ENCODE peak calls at places on chromosomes 16 and 17, in ten cellular contexts. V is activated CD8-positive, alpha-beta T cell treated with anti-CD3 and anti-CD28 coated beads for 36 hours; T is transverse colon; M is neural progenitor cell; U is AG10803; Z is HCT116; O is ascending aorta; Y is psoas muscle; Q is nephron progenitor cell; C is brain microvascular endothelial cell. I is an unnamed sample.

GRCh38 chr16:782766-783403 is 5.3 kb downstream of the RPUSD1 start:
- DNase-seq in V (no peak), T (no peak), M (no peak), U (no peak), Z (no peak), O (no peak), Y (no peak), Q (no peak), C (no peak), I (no peak)

GRCh38 chr17:62760059-62760887 is 47.8 kb downstream of the MARCHF10 start:
- DNase-seq in V (no peak), T (no peak), M (no peak), U (peak), Z (no peak), O (no peak), Y (no peak), Q (no peak), C (no peak), I (no peak)

GRCh38 chr17:46193246-46193625 is at the start of gene KANSL1:
- DNase-seq in V (peak), T (peak), M (peak), U (peak), Z (peak), O (no peak), Y (peak), Q (peak), C (peak), I (peak)

GRCh38 chr17:68807998-68808772 is 147.0 kb downstream of the ABCA8 start:
- DNase-seq in V (no peak), T (no peak), M (no peak), U (peak), Z (no peak), O (no peak), Y (no peak), Q (no peak), C (no peak), I (no peak)

GRCh38 chr17:45228985-45229517 is 7.4 kb downstream of the FMNL1 start:
- DNase-seq in V (peak), T (peak), M (peak), U (peak), Z (no peak), O (peak), Y (peak), Q (peak), C (peak), I (peak)

GRCh38 chr17:20072692-20072992 is 63.5 kb downstream of the SPECC1 start:
- DNase-seq in V (no peak), T (no peak), M (no peak), U (no peak), Z (no peak), O (no peak), Y (no peak), Q (no peak), C (no peak), I (no peak)

GRCh38 chr16:89599451-89599858 is 14.0 kb upstream of the DPEP1 start:
- DNase-seq in V (peak), T (peak), M (peak), U (no peak), Z (peak), O (no peak), Y (no peak), Q (peak), C (no peak), I (no peak)

GRCh38 chr17:65013613-65014391 is 42.7 kb downstream of the GNA13 start:
- DNase-seq in V (peak), T (no peak), M (no peak), U (peak), Z (peak), O (no peak), Y (no peak), Q (no peak), C (peak), I (no peak)

GRCh38 chr16:54938351-54939346 is 8.0 kb downstream of the IRX5 start:
- DNase-seq in V (no peak), T (no peak), M (peak), U (no peak), Z (no peak), O (no peak), Y (no peak), Q (peak), C (no peak), I (no peak)

GRCh38 chr17:78494189-78494960 is 82.8 kb downstream of the DNAH17 start:
- DNase-seq in V (no peak), T (no peak), M (no peak), U (no peak), Z (no peak), O (no peak), Y (no peak), Q (no peak), C (no peak), I (no peak)

GRCh38 chr17:75875940-75876189 is 2.5 kb downstream of the TRIM47 start:
- DNase-seq in V (no peak), T (no peak), M (no peak), U (no peak), Z (no peak), O (no peak), Y (no peak), Q (no peak), C (no peak), I (no peak)

GRCh38 chr17:75876938-75877751 is 1.2 kb downstream of the TRIM47 start:
- DNase-seq in V (peak), T (peak), M (peak), U (peak), Z (peak), O (peak), Y (peak), Q (peak), C (peak), I (peak)

GRCh38 chr17:75877752-75878173 is 618 bp downstream of the TRIM47 start:
- DNase-seq in V (peak), T (peak), M (peak), U (peak), Z (no peak), O (no peak), Y (peak), Q (peak), C (peak), I (no peak)

GRCh38 chr17:75876190-75876937 is 2.0 kb downstream of the TRIM47 start:
- DNase-seq in V (peak), T (peak), M (peak), U (no peak), Z (peak), O (no peak), Y (peak), Q (peak), C (no peak), I (no peak)

DNA sequence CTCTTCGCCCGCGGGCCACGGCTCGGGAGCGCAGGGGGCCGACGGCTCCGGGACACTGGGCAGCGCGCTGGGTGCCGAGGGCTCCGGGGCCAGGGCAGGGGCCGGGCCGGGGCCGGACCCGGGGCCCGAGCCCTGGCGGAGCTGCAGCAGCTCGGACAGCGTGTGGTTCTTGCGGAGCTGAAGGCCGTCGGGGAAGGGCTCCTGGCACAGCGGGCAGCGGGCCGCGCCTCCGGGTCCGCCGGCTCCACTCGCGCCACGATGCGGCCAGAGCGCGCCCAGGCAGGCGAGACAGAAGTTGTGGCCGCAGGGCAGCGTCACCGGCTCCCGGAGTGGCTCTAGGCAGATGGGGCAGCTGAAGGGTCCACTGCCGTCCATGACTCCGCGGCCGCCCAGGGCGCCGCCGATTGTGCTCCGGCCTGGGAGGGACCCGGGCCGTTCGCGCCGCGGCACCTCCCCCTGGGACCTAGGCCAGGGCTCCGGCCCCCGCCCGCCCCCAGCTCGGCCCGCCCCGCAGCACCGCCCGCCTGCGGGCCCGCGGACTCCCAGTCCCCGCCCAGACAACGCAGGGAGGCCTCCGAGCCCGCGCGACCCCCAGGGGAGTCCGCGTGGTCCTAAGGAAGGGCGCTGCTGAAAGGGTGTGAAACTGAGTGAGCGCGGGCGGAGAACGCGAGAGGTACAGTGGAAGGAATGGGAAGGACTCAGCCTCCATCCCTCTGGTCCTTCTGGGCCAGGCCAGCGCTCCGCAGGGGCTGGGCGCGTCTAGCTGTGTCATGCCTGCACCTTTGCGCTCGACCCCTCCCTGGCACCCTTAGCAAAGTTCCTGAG is at the start of gene TRIM47:
- DNase-seq in V (peak), T (peak), M (peak), U (peak), Z (no peak), O (no peak), Y (peak), Q (peak), C (peak), I (no peak)
- TF ChIP-seq CTCF in V (no peak), T (peak), M (no peak), U (peak), Z (no peak), O (no peak), Y (no peak), Q (no peak), C (peak), I (no peak)

GRCh38 chr17:37844158-37844976 is 79.8 kb upstream of the TBC1D3K start:
- DNase-seq in V (peak), T (peak), M (peak), U (peak), Z (peak), O (peak), Y (peak), Q (peak), C (peak), I (no peak)
- TF ChIP-seq CTCF in V (peak), T (peak), M (peak), U (peak), Z (peak), O (peak), Y (peak), Q (peak), C (peak), I (no peak)

GRCh38 chr16:57242650-57243049 is 2.4 kb upstream of the ARL2BP start:
- DNase-seq in V (no peak), T (no peak), M (no peak), U (no peak), Z (no peak), O (no peak), Y (no peak), Q (no peak), C (no peak), I (no peak)

GRCh38 chr16:57245472-57246113 is 534 bp downstream of the ARL2BP start:
- DNase-seq in V (peak), T (peak), M (no peak), U (peak), Z (peak), O (no peak), Y (peak), Q (no peak), C (no peak), I (no peak)

GRCh38 chr16:57244463-57244766 is 644 bp upstream of the ARL2BP start:
- DNase-seq in V (no peak), T (no peak), M (no peak), U (no peak), Z (no peak), O (no peak), Y (no peak), Q (no peak), C (no peak), I (no peak)

GRCh38 chr16:57240872-57241271 is 4.2 kb upstream of the ARL2BP start:
- DNase-seq in V (no peak), T (no peak), M (no peak), U (no peak), Z (no peak), O (no peak), Y (no peak), Q (no peak), C (no peak), I (no peak)

GRCh38 chr16:57244767-57245471 is at the start of gene ARL2BP:
- DNase-seq in V (peak), T (peak), M (peak), U (peak), Z (peak), O (peak), Y (peak), Q (peak), C (peak), I (peak)
- TF ChIP-seq CTCF in V (no peak), T (no peak), M (peak), U (peak), Z (peak), O (no peak), Y (peak), Q (no peak), C (no peak), I (no peak)

GRCh38 chr17:82168568-82168967 is 44.1 kb downstream of the CCDC57 start:
- DNase-seq in V (no peak), T (no peak), M (no peak), U (no peak), Z (no peak), O (no peak), Y (no peak), Q (no peak), C (no peak), I (no peak)

GRCh38 chr17:82171750-82172375 is 40.8 kb downstream of the CCDC57 start:
- DNase-seq in V (no peak), T (no peak), M (no peak), U (no peak), Z (no peak), O (no peak), Y (no peak), Q (no peak), C (no peak), I (no peak)

GRCh38 chr17:82172461-82173160 is 40.0 kb downstream of the CCDC57 start:
- DNase-seq in V (no peak), T (no peak), M (no peak), U (no peak), Z (no peak), O (no peak), Y (no peak), Q (no peak), C (no peak), I (no peak)

GRCh38 chr17:82173351-82174041 is 39.1 kb downstream of the CCDC57 start:
- DNase-seq in V (no peak), T (no peak), M (peak), U (no peak), Z (no peak), O (no peak), Y (no peak), Q (peak), C (no peak), I (no peak)

GRCh38 chr17:82170412-82170961 is 42.2 kb downstream of the CCDC57 start:
- DNase-seq in V (no peak), T (no peak), M (no peak), U (no peak), Z (no peak), O (no peak), Y (no peak), Q (no peak), C (no peak), I (no peak)
- TF ChIP-seq CTCF in V (no peak), T (no peak), M (no peak), U (no peak), Z (no peak), O (no peak), Y (no peak), Q (no peak), C (no peak), I (no peak)

DNA sequence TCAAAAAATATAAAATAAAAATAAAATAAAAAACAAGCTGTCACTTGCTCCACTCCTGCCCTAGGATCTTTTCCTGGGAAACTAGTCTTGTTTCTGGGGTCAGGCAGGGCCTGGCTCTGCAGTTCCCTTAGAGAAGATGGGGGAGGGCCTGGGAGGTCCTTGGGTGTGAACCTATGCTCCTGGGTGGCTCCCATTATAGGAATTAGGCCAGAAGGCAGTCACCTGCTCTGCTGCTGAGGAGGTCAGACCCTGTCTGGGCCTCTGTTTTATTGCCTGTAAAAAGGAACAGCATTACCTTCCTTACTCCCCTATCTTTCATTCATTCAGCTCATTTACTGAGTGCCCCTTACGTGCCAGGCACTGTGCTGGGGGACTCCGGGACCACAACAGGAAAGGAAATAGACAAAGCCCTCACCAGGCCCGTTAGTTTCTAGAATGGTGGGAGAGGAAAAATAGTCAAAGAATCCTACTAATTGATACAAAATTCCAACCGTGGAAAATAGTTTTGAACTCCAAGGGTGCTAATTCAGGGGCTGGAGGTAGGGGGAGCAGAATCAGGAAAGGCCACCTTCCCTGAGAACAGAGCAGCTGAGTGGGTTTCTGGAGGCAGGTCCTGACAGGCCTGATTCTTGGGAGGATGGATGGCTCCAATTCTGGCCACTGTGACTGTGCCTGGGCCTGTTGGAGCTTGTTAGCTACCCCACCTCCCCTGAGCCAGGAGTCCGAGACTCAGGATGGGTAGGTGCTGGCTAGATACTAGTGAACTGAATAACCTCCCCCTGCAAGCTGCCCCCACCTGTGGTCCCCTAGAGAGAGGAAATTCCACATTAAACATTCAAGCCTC is 1.3 kb upstream of the SLC46A1 start:
- DNase-seq in V (no peak), T (no peak), M (peak), U (no peak), Z (no peak), O (no peak), Y (no peak), Q (no peak), C (no peak), I (no peak)
- TF ChIP-seq CTCF in V (no peak), T (no peak), M (peak), U (no peak), Z (no peak), O (no peak), Y (no peak), Q (peak), C (peak), I (no peak)

GRCh38 chr16:50323335-50324011 is 45.3 kb downstream of the BRD7 start:
- DNase-seq in V (no peak), T (no peak), M (no peak), U (peak), Z (peak), O (no peak), Y (no peak), Q (no peak), C (peak), I (no peak)
- TF ChIP-seq CTCF in V (peak), T (no peak), M (peak), U (peak), Z (peak), O (no peak), Y (no peak), Q (peak), C (peak), I (no peak)

GRCh38 chr16:21104124-21104860 is 46.4 kb downstream of the DNAH3 start:
- DNase-seq in V (no peak), T (no peak), M (peak), U (peak), Z (no peak), O (no peak), Y (no peak), Q (no peak), C (peak), I (no peak)

GRCh38 chr16:21100447-21100846 is 50.2 kb downstream of the DNAH3 start:
- DNase-seq in V (no peak), T (no peak), M (no peak), U (peak), Z (peak), O (no peak), Y (no peak), Q (no peak), C (peak), I (no peak)

GRCh38 chr16:21097151-21097550 is 53.5 kb downstream of the DNAH3 start:
- DNase-seq in V (no peak), T (no peak), M (no peak), U (peak), Z (no peak), O (no peak), Y (no peak), Q (no peak), C (peak), I (no peak)

DNA sequence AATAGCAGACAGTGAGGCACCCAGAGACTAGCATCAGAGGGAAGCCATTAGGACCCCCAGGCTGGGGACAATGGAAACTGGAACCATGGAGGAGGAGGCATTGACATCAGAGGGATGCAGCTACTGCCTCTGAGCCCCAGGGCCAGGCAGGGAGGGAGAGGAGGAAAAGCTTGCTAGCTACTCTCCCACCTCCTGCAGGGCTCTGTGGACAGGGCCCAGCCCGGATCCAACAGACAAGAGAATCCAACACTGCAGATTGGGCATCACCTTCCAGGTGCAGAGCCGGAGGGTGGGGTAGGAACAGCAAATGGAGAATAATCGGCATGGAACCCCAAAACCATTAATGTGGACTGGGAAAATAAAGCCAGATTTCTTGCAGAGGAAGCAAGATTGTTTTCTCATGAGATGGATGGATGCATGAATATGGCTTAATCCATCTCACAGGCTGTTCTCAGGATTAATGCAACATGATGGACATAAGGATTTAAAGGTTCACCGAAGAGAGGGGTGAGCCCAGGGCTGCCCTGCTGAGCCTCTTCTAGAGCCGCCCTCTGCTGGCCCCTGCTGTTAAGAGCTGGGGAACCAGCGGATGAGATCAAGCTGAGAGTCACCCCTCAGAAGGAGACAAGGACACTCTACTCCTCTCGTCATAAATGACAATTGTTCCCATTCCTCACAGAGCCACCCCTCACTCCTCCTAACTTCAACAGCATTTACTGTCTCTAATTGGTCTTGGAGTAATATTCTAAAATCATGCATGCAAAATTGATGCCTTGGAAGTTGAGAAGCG is 48.8 kb downstream of the DNAH3 start:
- DNase-seq in V (peak), T (peak), M (peak), U (peak), Z (peak), O (no peak), Y (no peak), Q (peak), C (peak), I (no peak)
- TF ChIP-seq CTCF in V (peak), T (no peak), M (peak), U (peak), Z (peak), O (peak), Y (peak), Q (peak), C (peak), I (no peak)

DNA sequence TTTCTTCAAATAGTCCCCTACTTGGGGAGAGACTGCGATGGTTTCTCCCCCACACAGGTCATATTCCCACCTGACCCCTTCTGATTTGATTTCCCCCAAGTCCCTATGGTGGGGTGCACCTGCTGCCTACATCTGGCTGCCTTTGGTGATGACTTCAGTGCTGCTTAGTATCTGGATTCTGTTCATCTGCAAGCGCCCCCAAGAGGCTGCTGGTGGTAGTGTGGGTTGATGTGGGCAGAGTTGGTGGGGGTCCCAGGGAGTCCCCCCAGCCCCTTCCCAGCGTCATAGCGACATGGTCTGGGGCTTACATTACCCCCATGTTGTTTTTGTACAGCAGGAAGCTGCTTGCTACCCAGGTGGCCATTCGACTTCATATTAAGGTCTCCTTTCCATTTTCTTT is 99.2 kb downstream of the NTN1 start:
- DNase-seq in V (peak), T (no peak), M (peak), U (no peak), Z (peak), O (no peak), Y (no peak), Q (peak), C (no peak), I (no peak)
- TF ChIP-seq CTCF in V (peak), T (no peak), M (peak), U (peak), Z (peak), O (peak), Y (no peak), Q (no peak), C (peak), I (no peak)

I was measured in omental fat pad.